ENCODE peak calls at places on chromosomes 16 and 17, in seven cellular contexts. Z is left ventricle myocardium inferior; H is NCI-H2081 treated with DMSO at 0.1 percent for 48 hours; C is glutamatergic neuron; R is NCI-H510A treated with DMSO at 0.1 percent for 48 hours; Q is substantia nigra; X is activated CD4-positive, CD25-positive, alpha-beta regulatory T cell. G is an unnamed sample.

GRCh38 chr17:44086364-44087311 is 16.1 kb downstream of the G6PC3 start:
- DNase-seq in Z (no peak), H (no peak), C (no peak), R (peak), Q (no peak), X (peak), G (no peak)

GRCh38 chr16:47927330-47927729 is 228.5 kb downstream of the ABCC12 start:
- DNase-seq in Z (no peak), H (no peak), C (no peak), R (no peak), Q (no peak), X (no peak), G (no peak)

GRCh38 chr17:75509528-75510258 is 5.6 kb downstream of the CASKIN2 start:
- DNase-seq in Z (peak), H (no peak), C (no peak), R (no peak), Q (no peak), X (no peak), G (no peak)

GRCh38 chr17:53012364-53012763 is 810.4 kb upstream of the KIF2B start:
- DNase-seq in Z (no peak), H (no peak), C (no peak), R (no peak), Q (no peak), X (no peak), G (no peak)

GRCh38 chr17:69246726-69247375 is 18.2 kb upstream of the ABCA10 start:
- DNase-seq in Z (no peak), H (no peak), C (no peak), R (peak), Q (no peak), X (no peak), G (peak)

GRCh38 chr17:19723967-19724366 is 7.6 kb upstream of the SLC47A2 start:
- DNase-seq in Z (no peak), H (no peak), C (no peak), R (no peak), Q (no peak), X (no peak), G (no peak)

GRCh38 chr17:79482719-79483118 is 128.1 kb downstream of the RBFOX3 start:
- DNase-seq in Z (no peak), H (no peak), C (no peak), R (no peak), Q (no peak), X (no peak), G (no peak)

GRCh38 chr17:30082807-30083206 is 33.8 kb upstream of the NSRP1 start:
- DNase-seq in Z (no peak), H (no peak), C (no peak), R (no peak), Q (no peak), X (no peak), G (no peak)

GRCh38 chr16:19400709-19401108 is 17.0 kb upstream of the TMC5 start:
- DNase-seq in Z (no peak), H (no peak), C (no peak), R (no peak), Q (no peak), X (no peak), G (no peak)

GRCh38 chr17:74532115-74532514 is 840 bp upstream of the CD300LB start:
- DNase-seq in Z (peak), H (no peak), C (no peak), R (no peak), Q (no peak), X (no peak), G (no peak)

GRCh38 chr16:57299009-57299718 is 14.7 kb upstream of the PLLP start:
- DNase-seq in Z (no peak), H (no peak), C (peak), R (peak), Q (no peak), X (peak), G (peak)

GRCh38 chr17:68302066-68302564 is 10.8 kb downstream of the ARSG start:
- DNase-seq in Z (no peak), H (peak), C (no peak), R (no peak), Q (no peak), X (no peak), G (no peak)

GRCh38 chr16:8676160-8676547 is 1.7 kb downstream of the ABAT start:
- DNase-seq in Z (no peak), H (no peak), C (no peak), R (no peak), Q (no peak), X (no peak), G (no peak)

GRCh38 chr17:7177210-7177953 is 1.8 kb downstream of the ASGR1 start:
- DNase-seq in Z (peak), H (no peak), C (peak), R (peak), Q (peak), X (peak), G (no peak)

GRCh38 chr17:49210158-49211029 is at the start of the genes ABI3 and GNGT2:
- DNase-seq in Z (peak), H (no peak), C (no peak), R (no peak), Q (peak), X (peak), G (no peak)

GRCh38 chr17:80228477-80228876 is 8.2 kb downstream of the SLC26A11 start:
- DNase-seq in Z (no peak), H (no peak), C (no peak), R (no peak), Q (no peak), X (no peak), G (no peak)

GRCh38 chr16:52265446-52265861 is 281.5 kb downstream of the TOX3 start:
- DNase-seq in Z (no peak), H (no peak), C (no peak), R (peak), Q (no peak), X (no peak), G (peak)

GRCh38 chr16:9607512-9608230 is 516.2 kb downstream of the HAPSTR1 start:
- DNase-seq in Z (no peak), H (no peak), C (no peak), R (no peak), Q (no peak), X (no peak), G (no peak)

GRCh38 chr17:81461607-81462500 is 50.7 kb downstream of the ACTG1 start:
- DNase-seq in Z (no peak), H (no peak), C (no peak), R (no peak), Q (no peak), X (no peak), G (no peak)

GRCh38 chr17:75031972-75032895 is 14.5 kb downstream of the ATP5PD start:
- DNase-seq in Z (peak), H (peak), C (peak), R (peak), Q (peak), X (peak), G (peak)

GRCh38 chr16:67977005-67977404 is 3.3 kb downstream of the DPEP3 start:
- DNase-seq in Z (no peak), H (no peak), C (no peak), R (no peak), Q (no peak), X (no peak), G (no peak)

GRCh38 chr16:58426960-58427359 is 34.7 kb downstream of the GINS3 start:
- DNase-seq in Z (peak), H (no peak), C (no peak), R (no peak), Q (no peak), X (no peak), G (no peak)

GRCh38 chr17:50905460-50905803 is 39.3 kb upstream of the TOB1 start:
- DNase-seq in Z (no peak), H (peak), C (peak), R (peak), Q (no peak), X (no peak), G (no peak)

GRCh38 chr17:49249292-49249794 is 18.8 kb upstream of the PHOSPHO1 start:
- DNase-seq in Z (peak), H (no peak), C (no peak), R (no peak), Q (no peak), X (no peak), G (no peak)

GRCh38 chr16:53773150-53773846 is 69.3 kb downstream of the FTO start:
- DNase-seq in Z (no peak), H (peak), C (no peak), R (peak), Q (no peak), X (no peak), G (peak)

GRCh38 chr17:71762526-71762925 is 358.3 kb upstream of the SOX9 start:
- DNase-seq in Z (no peak), H (no peak), C (no peak), R (no peak), Q (no peak), X (no peak), G (no peak)

GRCh38 chr17:42683407-42684031 is 1.2 kb downstream of the CNTNAP1 start:
- DNase-seq in Z (peak), H (no peak), C (peak), R (peak), Q (no peak), X (no peak), G (no peak)

GRCh38 chr17:34822007-34822737 is 139.1 kb downstream of the CCT6B start:
- DNase-seq in Z (no peak), H (no peak), C (no peak), R (no peak), Q (no peak), X (no peak), G (no peak)

GRCh38 chr16:4378202-4378666 is 6.6 kb downstream of the VASN start:
- DNase-seq in Z (peak), H (no peak), C (no peak), R (no peak), Q (no peak), X (no peak), G (no peak)

GRCh38 chr17:77388384-77389306 is 247.9 kb downstream of the SEC14L1 start:
- DNase-seq in Z (no peak), H (no peak), C (peak), R (no peak), Q (no peak), X (no peak), G (no peak)

G was measured in NCI-H1436 treated with DMSO at 0.1 percent for 48 hours.